ENCODE peak calls at places on chromosome 22, in nine cellular contexts. One of them, this sample, is unnamed.
A peak's percentile ranks its signal among the peaks of the same experiment; 100 is the strongest.

GRCh38 chr22:27680636-27681035 is 120.9 kb downstream of the MN1 start:
- DNase-seq in thoracic aorta: no peak
- DNase-seq in uterus: no peak
- DNase-seq in kidney epithelial cell: no peak
- DNase-seq in GM23338: no peak
- DNase-seq in type B pancreatic cell: no peak
- DNase-seq in astrocyte of the cerebellum: no peak
- DNase-seq in HL-60: no peak
- DNase-seq in cardiac muscle cell: no peak
- DNase-seq in this sample: no peak

GRCh38 chr22:35727436-35727835 is 9.8 kb downstream of the APOL5 start:
- DNase-seq in HL-60: no peak
- DNase-seq in thoracic aorta: no peak
- DNase-seq in cardiac muscle cell: peak; percentile 74
- DNase-seq in kidney epithelial cell: no peak
- DNase-seq in uterus: no peak
- DNase-seq in GM23338: no peak
- DNase-seq in astrocyte of the cerebellum: no peak
- DNase-seq in type B pancreatic cell: no peak
- DNase-seq in this sample: no peak

GRCh38 chr22:49970528-49971231 is 10.1 kb downstream of the PIM3 start:
- DNase-seq in HL-60: peak; percentile 99
- DNase-seq in thoracic aorta: peak; percentile 96
- DNase-seq in uterus: peak; percentile 96
- DNase-seq in kidney epithelial cell: peak; percentile 86
- DNase-seq in GM23338: peak; percentile 87
- DNase-seq in type B pancreatic cell: no peak
- DNase-seq in astrocyte of the cerebellum: no peak
- DNase-seq in cardiac muscle cell: peak; percentile 94
- DNase-seq in this sample: peak; percentile 86

GRCh38 chr22:28978158-28978557 is 83.5 kb downstream of the C22orf31 start:
- DNase-seq in kidney epithelial cell: no peak
- DNase-seq in thoracic aorta: no peak
- DNase-seq in type B pancreatic cell: no peak
- DNase-seq in GM23338: no peak
- DNase-seq in uterus: peak; percentile 46
- DNase-seq in astrocyte of the cerebellum: no peak
- DNase-seq in HL-60: no peak
- DNase-seq in cardiac muscle cell: peak; percentile 38
- DNase-seq in this sample: no peak

GRCh38 chr22:32050678-32051515 is 7.8 kb downstream of the SLC5A1 start:
- DNase-seq in GM23338: peak; percentile 58
- DNase-seq in uterus: no peak
- DNase-seq in HL-60: peak; percentile 74
- DNase-seq in cardiac muscle cell: peak; percentile 85
- DNase-seq in thoracic aorta: no peak
- DNase-seq in astrocyte of the cerebellum: peak; percentile 45
- DNase-seq in kidney epithelial cell: peak; percentile 81
- DNase-seq in type B pancreatic cell: no peak
- DNase-seq in this sample: peak; percentile 45

GRCh38 chr22:22857607-22858558 is 29.7 kb upstream of the IGLL5 start:
- DNase-seq in astrocyte of the cerebellum: no peak
- DNase-seq in kidney epithelial cell: no peak
- DNase-seq in thoracic aorta: no peak
- DNase-seq in GM23338: no peak
- DNase-seq in uterus: no peak
- DNase-seq in type B pancreatic cell: no peak
- DNase-seq in cardiac muscle cell: no peak
- DNase-seq in HL-60: no peak
- DNase-seq in this sample: no peak

GRCh38 chr22:30183861-30184278 is 62.7 kb downstream of the LIF start:
- DNase-seq in kidney epithelial cell: no peak
- DNase-seq in astrocyte of the cerebellum: no peak
- DNase-seq in type B pancreatic cell: no peak
- DNase-seq in HL-60: no peak
- DNase-seq in GM23338: no peak
- DNase-seq in thoracic aorta: no peak
- DNase-seq in cardiac muscle cell: peak; percentile 47
- DNase-seq in uterus: no peak
- DNase-seq in this sample: no peak

GRCh38 chr22:25558341-25558740 is 6.1 kb upstream of the GRK3 start:
- DNase-seq in astrocyte of the cerebellum: no peak
- DNase-seq in kidney epithelial cell: no peak
- DNase-seq in GM23338: no peak
- DNase-seq in type B pancreatic cell: no peak
- DNase-seq in cardiac muscle cell: no peak
- DNase-seq in HL-60: no peak
- DNase-seq in uterus: no peak
- DNase-seq in thoracic aorta: no peak
- DNase-seq in this sample: no peak

GRCh38 chr22:17786435-17787158 is 12.3 kb upstream of the BID start:
- DNase-seq in thoracic aorta: no peak
- DNase-seq in uterus: peak; percentile 68
- DNase-seq in type B pancreatic cell: no peak
- DNase-seq in cardiac muscle cell: peak; percentile 32
- DNase-seq in astrocyte of the cerebellum: peak; percentile 20
- DNase-seq in GM23338: peak; percentile 57
- DNase-seq in HL-60: no peak
- DNase-seq in kidney epithelial cell: no peak
- DNase-seq in this sample: no peak

GRCh38 chr22:17569971-17570511 is 6.7 kb downstream of the SLC25A18 start:
- DNase-seq in kidney epithelial cell: no peak
- DNase-seq in cardiac muscle cell: peak; percentile 80
- DNase-seq in HL-60: no peak
- DNase-seq in type B pancreatic cell: no peak
- DNase-seq in GM23338: no peak
- DNase-seq in astrocyte of the cerebellum: no peak
- DNase-seq in uterus: peak; percentile 34
- DNase-seq in thoracic aorta: no peak
- DNase-seq in this sample: no peak

GRCh38 chr22:29607426-29607825 is 4.0 kb downstream of the NF2 start:
- DNase-seq in HL-60: no peak
- DNase-seq in cardiac muscle cell: peak; percentile 36
- DNase-seq in GM23338: no peak
- DNase-seq in uterus: no peak
- DNase-seq in astrocyte of the cerebellum: no peak
- DNase-seq in kidney epithelial cell: no peak
- DNase-seq in type B pancreatic cell: no peak
- DNase-seq in thoracic aorta: no peak
- DNase-seq in this sample: no peak

GRCh38 chr22:25624486-25624885 is 60.0 kb downstream of the GRK3 start:
- DNase-seq in uterus: no peak
- DNase-seq in GM23338: no peak
- DNase-seq in HL-60: no peak
- DNase-seq in kidney epithelial cell: no peak
- DNase-seq in cardiac muscle cell: no peak
- DNase-seq in type B pancreatic cell: no peak
- DNase-seq in astrocyte of the cerebellum: no peak
- DNase-seq in thoracic aorta: no peak
- DNase-seq in this sample: no peak

GRCh38 chr22:31081963-31082605 is 966 bp downstream of the SMTN start:
- DNase-seq in type B pancreatic cell: no peak
- DNase-seq in kidney epithelial cell: no peak
- DNase-seq in HL-60: no peak
- DNase-seq in thoracic aorta: no peak
- DNase-seq in GM23338: no peak
- DNase-seq in astrocyte of the cerebellum: no peak
- DNase-seq in cardiac muscle cell: peak; percentile 35
- DNase-seq in uterus: peak; percentile 44
- DNase-seq in this sample: no peak

GRCh38 chr22:30211124-30211820 is 35.3 kb downstream of the LIF start:
- DNase-seq in GM23338: no peak
- DNase-seq in type B pancreatic cell: no peak
- DNase-seq in astrocyte of the cerebellum: no peak
- DNase-seq in HL-60: no peak
- DNase-seq in cardiac muscle cell: no peak
- DNase-seq in thoracic aorta: no peak
- DNase-seq in kidney epithelial cell: no peak
- DNase-seq in uterus: no peak
- DNase-seq in this sample: no peak

GRCh38 chr22:46131151-46131587 is 19.2 kb upstream of the PPARA start:
- DNase-seq in cardiac muscle cell: no peak
- DNase-seq in uterus: no peak
- DNase-seq in GM23338: peak; percentile 89
- DNase-seq in HL-60: no peak
- DNase-seq in astrocyte of the cerebellum: no peak
- DNase-seq in type B pancreatic cell: no peak
- DNase-seq in thoracic aorta: no peak
- DNase-seq in kidney epithelial cell: no peak
- DNase-seq in this sample: no peak
- TF ChIP-seq CTCF in cardiac muscle cell: peak; percentile 50
- TF ChIP-seq CTCF in uterus: no peak
- TF ChIP-seq CTCF in GM23338: peak; percentile 94
- TF ChIP-seq CTCF in HL-60: peak; percentile 22
- TF ChIP-seq CTCF in astrocyte of the cerebellum: peak; percentile 45
- TF ChIP-seq CTCF in type B pancreatic cell: peak; percentile 64
- TF ChIP-seq CTCF in thoracic aorta: no peak
- TF ChIP-seq CTCF in kidney epithelial cell: peak; percentile 12
- TF ChIP-seq CTCF in this sample: peak; percentile 48

DNA sequence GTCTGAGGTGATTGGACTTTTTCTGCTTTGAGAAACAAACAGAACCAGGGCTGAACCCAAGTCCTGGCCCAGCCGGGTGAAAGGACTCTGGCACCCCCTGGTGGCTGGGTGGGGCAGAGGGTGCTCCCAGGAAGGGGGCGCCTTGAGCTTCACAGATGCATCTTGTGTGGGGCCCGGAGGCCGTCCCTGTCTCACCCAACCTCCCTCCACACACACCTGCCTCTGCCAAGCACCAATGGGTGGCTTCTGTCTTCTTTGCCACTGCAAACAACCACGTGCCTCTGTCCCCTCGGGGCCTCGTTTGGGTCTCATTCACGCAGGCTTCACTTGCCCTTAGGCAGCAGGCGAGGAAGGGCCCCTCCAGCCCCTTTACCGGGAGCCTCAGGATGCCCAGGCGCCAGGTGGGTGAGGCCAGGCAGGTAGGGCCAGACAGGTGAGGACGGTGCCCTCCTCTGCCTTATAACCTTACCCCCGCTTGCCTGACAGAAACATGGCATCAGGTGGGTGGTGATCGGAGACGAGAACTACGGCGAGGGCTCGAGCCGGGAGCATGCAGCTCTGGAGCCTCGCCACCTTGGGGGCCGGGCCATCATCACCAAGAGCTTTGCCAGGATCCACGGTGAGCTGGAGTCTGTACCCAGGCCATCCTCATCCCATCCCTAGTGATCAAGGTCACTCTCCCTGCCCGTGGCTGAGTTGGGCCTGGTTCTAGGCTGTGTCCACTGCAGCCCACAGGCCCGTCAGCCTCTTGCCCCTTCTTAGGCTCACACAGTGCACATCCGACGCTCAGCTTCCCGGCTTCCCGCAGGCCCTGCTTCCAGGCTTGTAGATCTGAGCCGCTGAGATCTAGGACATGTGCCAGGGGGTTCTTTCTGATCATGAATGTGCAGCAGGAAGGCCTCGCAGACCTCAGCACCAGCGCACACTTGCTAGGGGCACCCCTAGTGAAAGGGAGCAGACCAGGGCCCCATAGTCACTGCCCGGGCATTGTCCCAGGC is 17.2 kb downstream of the POLR3H start:
- DNase-seq in GM23338: peak; percentile 70
- DNase-seq in type B pancreatic cell: no peak
- DNase-seq in uterus: no peak
- DNase-seq in thoracic aorta: no peak
- DNase-seq in astrocyte of the cerebellum: no peak
- DNase-seq in kidney epithelial cell: no peak
- DNase-seq in cardiac muscle cell: peak; percentile 46
- DNase-seq in HL-60: no peak
- DNase-seq in this sample: no peak
- TF ChIP-seq CTCF in GM23338: peak; percentile 88
- TF ChIP-seq CTCF in type B pancreatic cell: peak; percentile 84
- TF ChIP-seq CTCF in uterus: peak; percentile 69
- TF ChIP-seq CTCF in thoracic aorta: peak; percentile 86
- TF ChIP-seq CTCF in astrocyte of the cerebellum: peak; percentile 87
- TF ChIP-seq CTCF in kidney epithelial cell: peak; percentile 91
- TF ChIP-seq CTCF in cardiac muscle cell: peak; percentile 82
- TF ChIP-seq CTCF in HL-60: peak; percentile 78
- TF ChIP-seq CTCF in this sample: peak; percentile 92

DNA sequence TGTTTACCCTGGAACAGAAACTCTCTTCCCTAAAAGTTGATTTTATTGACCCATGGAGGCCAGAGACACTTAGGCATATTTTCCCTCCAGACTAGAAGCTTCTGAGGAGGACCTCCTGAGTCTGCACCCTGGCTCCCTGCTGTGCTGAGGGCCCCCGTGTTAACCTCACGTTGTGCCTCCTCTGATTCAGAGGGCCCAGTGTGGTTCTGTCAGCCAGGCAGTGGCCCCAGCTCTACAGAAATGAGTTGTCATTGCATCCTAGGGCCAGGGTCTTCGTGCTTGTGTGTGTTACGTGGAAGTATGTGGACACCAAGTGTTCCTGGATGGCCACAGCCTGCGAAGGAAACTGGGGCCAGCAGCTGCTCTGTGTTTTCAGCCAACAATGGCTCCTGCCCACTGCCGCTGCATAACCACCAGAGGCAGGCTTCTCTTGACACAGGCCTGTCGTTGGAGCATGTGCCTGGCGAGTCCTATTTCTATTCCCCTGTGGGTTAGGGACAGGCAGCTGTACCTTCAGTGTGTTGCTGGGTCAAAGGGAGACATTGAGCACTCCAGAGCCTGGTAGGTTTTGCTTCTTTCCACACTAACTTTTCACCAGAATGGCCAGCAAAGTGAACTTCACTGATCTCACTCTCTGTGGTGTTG is 44.5 kb downstream of the MED15 start:
- DNase-seq in cardiac muscle cell: peak; percentile 19
- DNase-seq in uterus: peak; percentile 43
- DNase-seq in thoracic aorta: no peak
- DNase-seq in type B pancreatic cell: no peak
- DNase-seq in kidney epithelial cell: no peak
- DNase-seq in GM23338: no peak
- DNase-seq in HL-60: no peak
- DNase-seq in astrocyte of the cerebellum: no peak
- DNase-seq in this sample: no peak
- TF ChIP-seq CTCF in cardiac muscle cell: no peak
- TF ChIP-seq CTCF in uterus: no peak
- TF ChIP-seq CTCF in thoracic aorta: peak; percentile 30
- TF ChIP-seq CTCF in type B pancreatic cell: peak; percentile 50
- TF ChIP-seq CTCF in kidney epithelial cell: peak; percentile 20
- TF ChIP-seq CTCF in GM23338: no peak
- TF ChIP-seq CTCF in HL-60: no peak
- TF ChIP-seq CTCF in astrocyte of the cerebellum: peak; percentile 38
- TF ChIP-seq CTCF in this sample: peak; percentile 32

DNA sequence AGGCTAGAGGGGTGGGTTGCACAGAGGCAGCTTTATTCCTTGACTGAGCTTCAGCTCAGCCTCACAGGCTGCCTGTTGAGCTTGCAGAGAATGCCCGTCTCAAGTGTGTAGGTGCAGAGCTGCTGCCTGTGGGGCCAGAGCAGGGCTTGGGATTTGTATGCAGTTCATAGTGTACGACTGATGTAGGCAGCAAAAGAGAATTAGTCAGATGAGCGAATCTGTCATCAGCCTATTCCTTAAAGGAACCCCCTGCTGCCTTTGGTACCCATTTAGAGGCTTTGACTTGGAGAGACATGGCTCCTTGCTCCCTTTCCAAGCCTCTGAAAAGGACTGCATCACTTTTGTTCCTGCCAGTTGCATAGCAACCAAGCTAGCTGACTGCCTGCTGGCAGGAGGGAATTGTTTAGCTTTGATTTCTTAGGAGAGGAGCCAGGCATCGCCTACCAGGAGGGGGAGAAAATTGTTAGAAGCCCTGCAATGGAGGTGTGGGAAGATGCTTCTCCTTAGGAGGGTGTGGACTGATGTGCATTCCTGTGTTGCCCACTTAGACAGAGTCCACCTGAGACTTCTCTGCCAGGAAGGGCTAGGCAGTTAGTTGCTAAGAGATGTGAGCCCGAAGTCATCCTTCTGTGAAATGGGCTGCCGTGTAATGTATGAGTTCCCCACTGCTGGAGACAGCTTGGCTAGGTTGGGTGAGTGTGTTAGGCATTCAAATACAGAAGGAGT is 10.9 kb downstream of the ACO2 start:
- DNase-seq in uterus: no peak
- DNase-seq in thoracic aorta: no peak
- DNase-seq in cardiac muscle cell: peak; percentile 38
- DNase-seq in kidney epithelial cell: no peak
- DNase-seq in GM23338: peak; percentile 75
- DNase-seq in HL-60: no peak
- DNase-seq in astrocyte of the cerebellum: peak; percentile 92
- DNase-seq in type B pancreatic cell: no peak
- DNase-seq in this sample: no peak
- TF ChIP-seq CTCF in uterus: no peak
- TF ChIP-seq CTCF in thoracic aorta: peak; percentile 19
- TF ChIP-seq CTCF in cardiac muscle cell: no peak
- TF ChIP-seq CTCF in kidney epithelial cell: no peak
- TF ChIP-seq CTCF in GM23338: peak; percentile 1
- TF ChIP-seq CTCF in HL-60: no peak
- TF ChIP-seq CTCF in astrocyte of the cerebellum: peak; percentile 38
- TF ChIP-seq CTCF in type B pancreatic cell: peak; percentile 44
- TF ChIP-seq CTCF in this sample: no peak

This sample was measured in GM12864.